ENCODE peak calls at places on chromosomes 16 and 17, in six cellular contexts. S, A, D, M, Q and I are unnamed samples.

GRCh38 chr17:3575506-3575905 is 17.9 kb upstream of the TRPV3 start:
- DNase-seq in A (no peak), D (no peak), Q (no peak), S (no peak), M (peak), I (no peak)

GRCh38 chr16:47132310-47132709 is 11.4 kb downstream of the NETO2 start:
- DNase-seq in Q (peak), A (no peak), D (no peak), M (no peak), S (no peak), I (no peak)

GRCh38 chr17:48603959-48604769 is 622 bp downstream of the HOXB6 start:
- DNase-seq in D (no peak), Q (peak), A (no peak), S (no peak), M (peak), I (peak)

GRCh38 chr16:73054732-73055481 is 7.0 kb upstream of the ZFHX3 start:
- DNase-seq in A (no peak), Q (no peak), D (peak), S (no peak), M (peak), I (no peak)

GRCh38 chr16:17364319-17365210 is 106.2 kb downstream of the XYLT1 start:
- DNase-seq in S (no peak), Q (no peak), D (peak), M (no peak), A (no peak), I (no peak)

GRCh38 chr17:40433551-40434384 is 9.5 kb upstream of the IGFBP4 start:
- DNase-seq in D (peak), S (no peak), Q (peak), A (no peak), M (no peak), I (no peak)

GRCh38 chr17:82018152-82019041 is 4.3 kb downstream of the CENPX start:
- DNase-seq in M (no peak), A (no peak), S (no peak), D (no peak), Q (peak), I (no peak)

GRCh38 chr17:80034977-80035686 is 540 bp downstream of the TBC1D16 start:
- DNase-seq in A (no peak), Q (no peak), M (peak), S (peak), D (no peak), I (peak)

GRCh38 chr17:2395258-2396170 is 5.3 kb downstream of the MNT start:
- DNase-seq in Q (peak), M (peak), A (no peak), D (no peak), S (peak), I (no peak)

GRCh38 chr16:69179255-69180010 is 7.5 kb upstream of the SNTB2 start:
- DNase-seq in Q (no peak), S (peak), A (peak), M (peak), D (peak), I (peak)
- TF ChIP-seq EP300 in Q (no peak), S (no peak), A (no peak), M (no peak), D (peak), I (no peak)

GRCh38 chr16:75075688-75076268 is 40.8 kb downstream of the LDHD start:
- DNase-seq in A (no peak), Q (no peak), M (no peak), S (no peak), D (no peak), I (no peak)

GRCh38 chr16:75072239-75072947 is 44.2 kb downstream of the LDHD start:
- DNase-seq in S (no peak), Q (no peak), M (no peak), D (no peak), A (no peak), I (no peak)

GRCh38 chr16:75074415-75074793 is 42.2 kb downstream of the LDHD start:
- DNase-seq in Q (no peak), M (no peak), D (no peak), S (no peak), A (no peak), I (no peak)

GRCh38 chr16:75074920-75075687 is 41.5 kb downstream of the LDHD start:
- DNase-seq in M (no peak), S (no peak), D (no peak), A (no peak), Q (peak), I (peak)

GRCh38 chr16:75073551-75074414 is 42.8 kb downstream of the LDHD start:
- DNase-seq in Q (peak), S (no peak), A (no peak), M (no peak), D (no peak), I (no peak)
- H3K4me3 ChIP-seq in Q (no peak), S (no peak), A (no peak), M (no peak), D (no peak), I (no peak)

GRCh38 chr17:78315355-78316114 is 44.3 kb downstream of the SOCS3 start:
- DNase-seq in M (peak), S (peak), D (peak), A (peak), Q (peak), I (peak)
- TF ChIP-seq EP300 in M (peak), S (peak), D (peak), A (peak), Q (peak), I (no peak)

GRCh38 chr16:27345201-27345600 is 31.4 kb downstream of the IL4R start:
- DNase-seq in D (no peak), M (no peak), A (no peak), S (no peak), Q (no peak), I (no peak)
- H3K4me3 ChIP-seq in D (no peak), M (no peak), A (no peak), S (no peak), Q (no peak), I (no peak)

GRCh38 chr16:53619247-53619646 is 84.4 kb downstream of the RPGRIP1L start:
- DNase-seq in D (no peak), S (no peak), A (no peak), Q (no peak), M (no peak), I (no peak)
- TF ChIP-seq EP300 in D (no peak), S (no peak), A (no peak), Q (no peak), M (no peak), I (no peak)

DNA sequence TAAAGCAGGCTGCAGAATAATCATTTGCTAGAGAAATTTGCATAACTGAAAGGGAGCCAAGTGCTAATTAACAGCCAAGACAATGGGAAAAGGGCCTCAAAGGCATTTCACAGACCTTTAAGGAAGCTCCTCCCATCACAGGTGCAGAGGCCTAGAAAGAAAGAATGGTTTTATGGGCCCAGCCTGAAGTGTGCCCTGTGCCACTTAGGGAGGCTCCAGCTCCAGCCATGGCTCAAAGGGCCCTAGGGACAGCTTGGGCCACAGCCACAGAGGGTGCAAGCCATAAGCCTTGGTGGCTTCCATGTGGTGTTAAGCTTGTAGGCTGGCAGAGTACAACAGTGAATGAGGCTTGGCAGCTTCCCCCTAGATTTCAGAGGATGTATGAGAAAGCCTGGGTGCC is 50.1 kb downstream of the RNF112 start:
- DNase-seq in M (no peak), D (no peak), S (no peak), Q (no peak), A (no peak), I (no peak)
- H3K4me3 ChIP-seq in M (no peak), D (no peak), S (no peak), Q (no peak), A (no peak), I (no peak)

GRCh38 chr16:10373556-10373955 is 12.3 kb upstream of the ATF7IP2 start:
- DNase-seq in Q (no peak), M (no peak), A (no peak), S (no peak), D (no peak), I (no peak)
- TF ChIP-seq EP300 in Q (no peak), M (no peak), A (no peak), S (no peak), D (no peak), I (no peak)

DNA sequence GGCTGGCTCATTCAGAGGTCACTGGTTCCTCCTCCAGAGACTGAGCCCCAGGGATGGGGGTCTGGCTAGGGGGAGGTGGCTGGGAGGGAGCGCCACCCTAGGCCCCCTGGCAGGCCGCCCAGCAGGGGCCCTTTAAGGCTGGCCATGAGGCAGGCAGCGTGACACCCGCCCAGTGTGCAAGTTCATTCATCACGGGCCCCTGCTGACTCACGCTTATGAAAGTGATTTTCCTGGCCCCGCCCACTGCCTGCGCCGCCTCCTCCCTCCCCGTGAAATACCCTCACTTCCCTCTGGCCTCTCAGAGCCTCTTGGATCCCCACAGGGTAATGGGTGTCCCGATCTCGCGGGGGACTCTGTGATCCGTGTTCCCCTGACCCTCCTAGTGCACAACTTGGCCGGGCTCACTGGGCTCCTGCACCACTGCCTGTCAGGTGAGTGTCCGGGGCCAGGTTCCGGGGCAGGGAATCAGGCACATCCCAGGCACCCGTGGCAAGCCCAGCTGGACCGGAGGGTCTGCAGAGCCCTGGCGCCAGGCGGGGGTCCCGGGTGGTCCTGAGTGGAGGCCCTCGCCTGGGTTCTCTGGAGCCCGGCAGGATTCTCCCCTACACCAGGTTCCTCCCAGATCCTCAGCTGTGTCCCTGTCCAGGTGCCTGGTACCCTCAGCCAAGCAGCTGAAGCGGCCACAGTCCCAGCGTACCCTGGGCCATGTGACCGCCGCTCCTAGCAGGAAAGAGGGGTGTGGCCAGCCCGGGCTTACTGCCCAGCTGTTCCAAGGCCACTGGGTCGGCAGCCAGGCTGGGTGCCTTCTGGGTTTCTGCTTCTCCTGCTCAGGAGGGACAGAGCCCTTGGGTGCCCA is at the start of gene OSGIN1:
- DNase-seq in M (peak), S (peak), D (peak), Q (peak), A (peak), I (peak)
- H3K4me3 ChIP-seq in M (peak), S (peak), D (peak), Q (peak), A (peak), I (peak)

DNA sequence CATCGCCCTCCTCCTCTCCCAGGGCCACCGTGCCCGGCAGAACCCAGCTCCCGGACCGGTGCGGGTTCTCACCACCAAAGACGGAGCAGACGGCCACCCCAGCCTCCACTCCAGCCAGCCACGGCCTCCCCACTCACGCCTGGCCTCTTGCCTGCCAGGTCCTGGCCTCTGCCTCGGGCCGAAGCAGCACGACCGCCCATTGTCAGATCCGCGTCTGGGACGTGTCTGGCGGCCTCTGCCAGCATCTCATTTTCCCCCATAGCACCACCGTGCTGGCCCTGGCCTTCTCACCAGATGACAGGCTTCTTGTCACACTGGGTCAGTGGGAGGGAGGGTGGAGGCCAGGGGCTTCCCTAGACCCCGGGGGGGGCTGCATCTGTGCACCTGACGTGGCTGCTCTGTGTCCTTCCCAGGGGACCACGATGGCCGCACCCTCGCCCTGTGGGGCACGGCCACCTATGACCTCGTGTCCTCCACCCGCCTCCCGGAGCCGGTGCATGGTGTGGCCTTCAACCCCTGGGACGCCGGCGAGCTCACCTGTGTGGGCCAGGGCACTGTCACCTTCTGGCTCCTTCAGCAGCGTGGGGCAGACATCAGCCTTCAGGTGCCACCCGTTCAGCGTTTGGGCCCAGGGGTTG is 6.6 kb upstream of the RHOT2 start:
- DNase-seq in D (no peak), A (no peak), S (no peak), Q (no peak), M (no peak), I (no peak)
- TF ChIP-seq EP300 in D (no peak), A (no peak), S (no peak), Q (no peak), M (no peak), I (no peak)